ENCODE peak calls at places on chromosomes 2 and 18, in six cellular contexts. One of them, this sample, is unnamed.

GRCh38 chr2:45700407-45701013 is 49.0 kb downstream of the PRKCE start:
- DNase-seq in adrenal gland: no peak
- DNase-seq in uterus: no peak
- DNase-seq in neural crest cell: no peak
- DNase-seq in tibial nerve: no peak
- DNase-seq in stomach: no peak
- DNase-seq in this sample: no peak

GRCh38 chr2:145561152-145561551 is 1041.2 kb upstream of the ZEB2 start:
- DNase-seq in adrenal gland: no peak
- DNase-seq in uterus: no peak
- DNase-seq in neural crest cell: no peak
- DNase-seq in tibial nerve: no peak
- DNase-seq in stomach: no peak
- DNase-seq in this sample: no peak

GRCh38 chr2:20424300-20425290 is 22.3 kb upstream of the RHOB start:
- DNase-seq in adrenal gland: peak; percentile 49
- DNase-seq in uterus: no peak
- DNase-seq in neural crest cell: no peak
- DNase-seq in tibial nerve: peak; percentile 54
- DNase-seq in stomach: peak; percentile 46
- DNase-seq in this sample: no peak

GRCh38 chr18:23384778-23385736 is 68.0 kb upstream of the RIOK3 start:
- DNase-seq in adrenal gland: no peak
- DNase-seq in uterus: no peak
- DNase-seq in neural crest cell: no peak
- DNase-seq in tibial nerve: no peak
- DNase-seq in stomach: no peak
- DNase-seq in this sample: no peak

GRCh38 chr2:37892436-37893114 is 32.5 kb upstream of the RMDN2 start:
- DNase-seq in adrenal gland: no peak
- DNase-seq in uterus: no peak
- DNase-seq in neural crest cell: no peak
- DNase-seq in tibial nerve: no peak
- DNase-seq in stomach: no peak
- DNase-seq in this sample: no peak

GRCh38 chr2:150376627-150377335 is 110.7 kb downstream of the RND3 start:
- DNase-seq in adrenal gland: no peak
- DNase-seq in uterus: no peak
- DNase-seq in neural crest cell: peak; percentile 6
- DNase-seq in tibial nerve: peak; percentile 59
- DNase-seq in stomach: no peak
- DNase-seq in this sample: peak; percentile 48

GRCh38 chr2:226701052-226701451 is 98.6 kb downstream of the IRS1 start:
- DNase-seq in adrenal gland: no peak
- DNase-seq in uterus: no peak
- DNase-seq in neural crest cell: no peak
- DNase-seq in tibial nerve: no peak
- DNase-seq in stomach: no peak
- DNase-seq in this sample: no peak

GRCh38 chr2:105113616-105114275 is 75.9 kb downstream of the MRPS9 start:
- DNase-seq in adrenal gland: no peak
- DNase-seq in uterus: no peak
- DNase-seq in neural crest cell: no peak
- DNase-seq in tibial nerve: peak; percentile 2
- DNase-seq in stomach: no peak
- DNase-seq in this sample: no peak

GRCh38 chr18:8333961-8334360 is 275.3 kb upstream of the RAB12 start:
- DNase-seq in adrenal gland: no peak
- DNase-seq in uterus: no peak
- DNase-seq in neural crest cell: no peak
- DNase-seq in tibial nerve: no peak
- DNase-seq in stomach: no peak
- DNase-seq in this sample: no peak

GRCh38 chr2:233360771-233361176 is 6.5 kb downstream of the DGKD start:
- DNase-seq in adrenal gland: no peak
- DNase-seq in uterus: no peak
- DNase-seq in neural crest cell: no peak
- DNase-seq in tibial nerve: no peak
- DNase-seq in stomach: no peak
- DNase-seq in this sample: no peak

GRCh38 chr2:128395640-128396499 is 77.2 kb upstream of the HS6ST1 start:
- DNase-seq in adrenal gland: no peak
- DNase-seq in uterus: no peak
- DNase-seq in neural crest cell: no peak
- DNase-seq in tibial nerve: no peak
- DNase-seq in stomach: peak; percentile 20
- DNase-seq in this sample: no peak

GRCh38 chr2:131156452-131157149 is 51.5 kb downstream of the PLEKHB2 start:
- DNase-seq in adrenal gland: no peak
- DNase-seq in uterus: no peak
- DNase-seq in neural crest cell: no peak
- DNase-seq in tibial nerve: no peak
- DNase-seq in stomach: no peak
- DNase-seq in this sample: peak; percentile 16

GRCh38 chr2:200252661-200253067 is 53.8 kb upstream of the SPATS2L start:
- DNase-seq in adrenal gland: no peak
- DNase-seq in uterus: no peak
- DNase-seq in neural crest cell: no peak
- DNase-seq in tibial nerve: peak; percentile 9
- DNase-seq in stomach: no peak
- DNase-seq in this sample: no peak

GRCh38 chr2:12504443-12504842 is 212.3 kb upstream of the TRIB2 start:
- DNase-seq in adrenal gland: no peak
- DNase-seq in uterus: no peak
- DNase-seq in neural crest cell: no peak
- DNase-seq in tibial nerve: no peak
- DNase-seq in stomach: no peak
- DNase-seq in this sample: no peak

GRCh38 chr2:118387509-118387908 is 299.2 kb downstream of the INSIG2 start:
- DNase-seq in adrenal gland: no peak
- DNase-seq in uterus: no peak
- DNase-seq in neural crest cell: no peak
- DNase-seq in tibial nerve: no peak
- DNase-seq in stomach: no peak
- DNase-seq in this sample: no peak
- TF ChIP-seq CTCF in adrenal gland: no peak
- TF ChIP-seq CTCF in uterus: no peak
- TF ChIP-seq CTCF in neural crest cell: no peak
- TF ChIP-seq CTCF in tibial nerve: no peak
- TF ChIP-seq CTCF in stomach: no peak
- TF ChIP-seq CTCF in this sample: no peak

GRCh38 chr18:54775686-54776085 is 52.6 kb upstream of the RAB27B start:
- DNase-seq in adrenal gland: no peak
- DNase-seq in uterus: no peak
- DNase-seq in neural crest cell: no peak
- DNase-seq in tibial nerve: no peak
- DNase-seq in stomach: peak; percentile 40
- DNase-seq in this sample: no peak
- TF ChIP-seq CTCF in adrenal gland: no peak
- TF ChIP-seq CTCF in uterus: no peak
- TF ChIP-seq CTCF in neural crest cell: no peak
- TF ChIP-seq CTCF in tibial nerve: no peak
- TF ChIP-seq CTCF in stomach: peak; percentile 20
- TF ChIP-seq CTCF in this sample: no peak

GRCh38 chr2:69209482-69209881 is 177.5 kb downstream of the GFPT1 start:
- DNase-seq in adrenal gland: no peak
- DNase-seq in uterus: no peak
- DNase-seq in neural crest cell: no peak
- DNase-seq in tibial nerve: no peak
- DNase-seq in stomach: no peak
- DNase-seq in this sample: no peak

GRCh38 chr2:69211111-69211510 is 175.9 kb downstream of the GFPT1 start:
- DNase-seq in adrenal gland: no peak
- DNase-seq in uterus: no peak
- DNase-seq in neural crest cell: no peak
- DNase-seq in tibial nerve: no peak
- DNase-seq in stomach: no peak
- DNase-seq in this sample: no peak

GRCh38 chr2:69210386-69210785 is 176.6 kb downstream of the GFPT1 start:
- DNase-seq in adrenal gland: no peak
- DNase-seq in uterus: no peak
- DNase-seq in neural crest cell: no peak
- DNase-seq in tibial nerve: no peak
- DNase-seq in stomach: no peak
- DNase-seq in this sample: no peak

GRCh38 chr2:69205491-69205890 is 181.5 kb downstream of the GFPT1 start:
- DNase-seq in adrenal gland: no peak
- DNase-seq in uterus: no peak
- DNase-seq in neural crest cell: no peak
- DNase-seq in tibial nerve: no peak
- DNase-seq in stomach: no peak
- DNase-seq in this sample: no peak

DNA sequence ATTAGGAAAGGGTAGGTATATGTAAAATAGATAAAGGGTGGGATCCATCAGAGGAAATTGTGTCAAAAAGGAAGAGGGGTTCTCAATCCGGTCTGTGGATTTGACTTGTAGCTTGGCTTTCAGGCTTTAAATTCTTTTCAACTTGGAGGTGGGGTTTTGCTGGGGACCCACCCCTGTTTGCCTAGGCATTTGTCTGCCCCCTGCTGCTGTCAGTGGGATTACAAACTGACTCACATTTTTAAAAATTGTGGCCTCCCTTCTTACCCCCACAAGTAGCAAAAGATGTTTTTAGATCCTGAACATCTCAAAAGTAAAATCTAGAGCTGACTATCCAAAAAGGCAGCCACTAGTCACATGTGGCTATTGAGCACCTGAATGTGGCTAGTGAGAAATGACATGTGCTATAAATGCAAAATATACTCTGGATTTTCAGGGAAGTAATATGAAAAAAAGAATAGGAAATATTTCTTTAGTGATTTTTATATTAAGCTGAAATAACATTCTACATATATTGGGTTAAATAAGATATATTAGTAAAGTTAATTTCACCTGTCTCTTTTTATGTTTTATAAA is 178.9 kb downstream of the GFPT1 start:
- DNase-seq in adrenal gland: no peak
- DNase-seq in uterus: no peak
- DNase-seq in neural crest cell: no peak
- DNase-seq in tibial nerve: no peak
- DNase-seq in stomach: no peak
- DNase-seq in this sample: no peak
- TF ChIP-seq CTCF in adrenal gland: no peak
- TF ChIP-seq CTCF in uterus: peak; percentile 9
- TF ChIP-seq CTCF in neural crest cell: no peak
- TF ChIP-seq CTCF in tibial nerve: no peak
- TF ChIP-seq CTCF in stomach: no peak
- TF ChIP-seq CTCF in this sample: no peak

GRCh38 chr2:125185691-125186270 is 1160.7 kb downstream of the CNTNAP5 start:
- DNase-seq in adrenal gland: no peak
- DNase-seq in uterus: no peak
- DNase-seq in neural crest cell: no peak
- DNase-seq in tibial nerve: no peak
- DNase-seq in stomach: no peak
- DNase-seq in this sample: no peak
- TF ChIP-seq CTCF in adrenal gland: no peak
- TF ChIP-seq CTCF in uterus: no peak
- TF ChIP-seq CTCF in neural crest cell: no peak
- TF ChIP-seq CTCF in tibial nerve: no peak
- TF ChIP-seq CTCF in stomach: no peak
- TF ChIP-seq CTCF in this sample: no peak

DNA sequence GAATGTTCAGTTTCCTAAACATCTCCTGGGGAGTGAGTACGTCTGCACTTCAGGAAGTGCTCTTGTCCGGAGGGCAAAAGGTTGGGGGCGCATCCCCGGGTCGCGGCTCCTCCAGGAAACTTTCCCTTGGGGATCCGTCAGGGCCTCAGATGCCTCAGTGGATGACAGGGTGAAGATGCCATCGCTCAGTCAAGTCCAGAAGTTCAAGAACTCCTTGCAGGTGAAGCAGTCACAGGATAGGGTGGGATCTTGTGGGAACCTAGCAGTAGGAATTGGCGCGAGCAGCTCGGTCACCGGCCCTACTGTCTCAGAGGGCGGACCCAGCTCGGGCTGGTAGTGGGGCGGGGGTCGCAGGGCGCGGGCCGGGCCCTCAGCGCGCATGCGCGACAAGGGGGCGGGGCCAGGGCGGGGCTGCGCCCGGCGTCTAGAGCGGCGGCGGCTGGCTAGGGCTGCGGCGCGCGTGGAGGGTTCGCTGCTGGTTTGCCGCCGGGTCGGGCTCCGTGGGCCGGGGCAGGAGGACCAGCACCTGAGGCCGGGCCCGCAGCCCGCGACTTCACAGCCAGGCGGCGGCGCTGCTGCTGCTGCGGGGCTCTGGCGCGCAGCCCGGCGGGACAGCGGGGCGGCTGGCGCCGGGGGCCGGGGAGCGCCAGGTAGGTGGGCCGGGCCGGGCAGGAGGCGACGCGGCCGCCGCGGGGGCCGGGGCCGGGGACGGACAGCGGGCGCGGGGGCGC is at the start of gene INPP4A:
- DNase-seq in adrenal gland: peak; percentile 82
- DNase-seq in uterus: peak; percentile 74
- DNase-seq in neural crest cell: peak; percentile 76
- DNase-seq in tibial nerve: no peak
- DNase-seq in stomach: peak; percentile 78
- DNase-seq in this sample: peak; percentile 92
- TF ChIP-seq CTCF in adrenal gland: no peak
- TF ChIP-seq CTCF in uterus: peak; percentile 11
- TF ChIP-seq CTCF in neural crest cell: no peak
- TF ChIP-seq CTCF in tibial nerve: no peak
- TF ChIP-seq CTCF in stomach: no peak
- TF ChIP-seq CTCF in this sample: no peak

GRCh38 chr2:71995067-71995665 is 152.5 kb downstream of the CYP26B1 start:
- DNase-seq in adrenal gland: no peak
- DNase-seq in uterus: no peak
- DNase-seq in neural crest cell: no peak
- DNase-seq in tibial nerve: no peak
- DNase-seq in stomach: no peak
- DNase-seq in this sample: no peak
- TF ChIP-seq CTCF in adrenal gland: no peak
- TF ChIP-seq CTCF in uterus: no peak
- TF ChIP-seq CTCF in neural crest cell: peak; percentile 49
- TF ChIP-seq CTCF in tibial nerve: no peak
- TF ChIP-seq CTCF in stomach: no peak
- TF ChIP-seq CTCF in this sample: peak; percentile 31